ENCODE peak calls at places on chromosomes 7 and 10, in seven cellular contexts. A is SK-N-SH, U is HCT116, X is K562, Y is HepG2, R is H1, M is GM12878. J is an unnamed sample.

GRCh38 chr10:15333909-15334649 is 37.0 kb downstream of the FAM171A1 start:
- DNase-seq in A (peak; percentile 33), U (no peak), X (no peak), Y (peak; percentile 96), R (no peak), M (no peak), J (no peak)

GRCh38 chr10:44008270-44008916 is 359.7 kb upstream of the ZNF32 start:
- DNase-seq in A (no peak), U (no peak), X (no peak), Y (no peak), R (no peak), M (peak; percentile 65), J (no peak)

GRCh38 chr7:19215421-19215820 is 70.2 kb upstream of the FERD3L start:
- DNase-seq in A (no peak), U (no peak), X (no peak), Y (no peak), R (no peak), M (no peak), J (no peak)

GRCh38 chr10:43576062-43576461 is 1.6 kb upstream of the ZNF239 start:
- DNase-seq in A (no peak), U (no peak), X (no peak), Y (no peak), R (no peak), M (no peak), J (no peak)

GRCh38 chr10:76119515-76119914 is 688.1 kb downstream of the LRMDA start:
- DNase-seq in A (no peak), U (no peak), X (no peak), Y (no peak), R (no peak), M (no peak), J (no peak)

GRCh38 chr7:13476881-13477444 is 512.5 kb downstream of the ETV1 start:
- DNase-seq in A (no peak), U (no peak), X (no peak), Y (no peak), R (no peak), M (no peak), J (peak; percentile 41)

GRCh38 chr10:58152698-58153263 is 114.9 kb downstream of the IPMK start:
- DNase-seq in A (peak; percentile 41), U (peak; percentile 41), X (peak; percentile 41), Y (peak; percentile 51), R (peak; percentile 43), M (no peak), J (peak; percentile 28)

GRCh38 chr10:75235375-75236177 is at the start of gene COMTD1:
- DNase-seq in A (peak; percentile 95), U (peak; percentile 87), X (peak; percentile 96), Y (peak; percentile 87), R (peak; percentile 91), M (peak; percentile 47), J (peak; percentile 97)

GRCh38 chr7:133794490-133794889 is 332.6 kb upstream of the LRGUK start:
- DNase-seq in A (no peak), U (no peak), X (no peak), Y (no peak), R (no peak), M (no peak), J (no peak)

GRCh38 chr10:1369197-1369596 is 313.0 kb downstream of the WDR37 start:
- DNase-seq in A (peak; percentile 17), U (no peak), X (no peak), Y (no peak), R (no peak), M (no peak), J (no peak)

GRCh38 chr10:63410633-63411032 is 55.1 kb downstream of the JMJD1C start:
- DNase-seq in A (no peak), U (no peak), X (no peak), Y (no peak), R (no peak), M (no peak), J (no peak)

GRCh38 chr10:8306685-8307364 is 252.3 kb downstream of the GATA3 start:
- DNase-seq in A (no peak), U (no peak), X (no peak), Y (no peak), R (no peak), M (no peak), J (no peak)

GRCh38 chr10:49679480-49679893 is at the start of gene C10orf53:
- DNase-seq in A (peak; percentile 95), U (no peak), X (peak; percentile 86), Y (no peak), R (peak; percentile 33), M (no peak), J (peak; percentile 61)

GRCh38 chr7:137547477-137547876 is 203.9 kb upstream of the PTN start:
- DNase-seq in A (no peak), U (no peak), X (no peak), Y (no peak), R (no peak), M (no peak), J (no peak)

GRCh38 chr7:16007911-16008310 is 321.4 kb upstream of the MEOX2 start:
- DNase-seq in A (no peak), U (no peak), X (no peak), Y (no peak), R (no peak), M (no peak), J (no peak)

GRCh38 chr10:80260295-80261243 is 28.9 kb downstream of the MAT1A start:
- DNase-seq in A (peak; percentile 74), U (no peak), X (peak; percentile 68), Y (peak; percentile 48), R (no peak), M (no peak), J (peak; percentile 39)

GRCh38 chr7:66099551-66100407 is 14.9 kb upstream of the CRCP start:
- DNase-seq in A (no peak), U (peak; percentile 86), X (peak; percentile 50), Y (no peak), R (peak; percentile 51), M (no peak), J (peak; percentile 40)

GRCh38 chr10:35208536-35208935 is 81.9 kb downstream of the CREM start:
- DNase-seq in A (no peak), U (no peak), X (no peak), Y (no peak), R (no peak), M (no peak), J (no peak)

GRCh38 chr10:97353945-97354344 is 19.4 kb upstream of the FRAT2 start:
- DNase-seq in A (no peak), U (no peak), X (no peak), Y (no peak), R (no peak), M (no peak), J (no peak)

GRCh38 chr7:99314504-99314903 is 11.2 kb upstream of the ARPC1A start:
- DNase-seq in A (no peak), U (no peak), X (no peak), Y (no peak), R (no peak), M (peak; percentile 15), J (no peak)

GRCh38 chr10:132392811-132393694 is 3.9 kb upstream of the PWWP2B start:
- DNase-seq in A (no peak), U (no peak), X (no peak), Y (no peak), R (no peak), M (no peak), J (no peak)

GRCh38 chr10:6141296-6142151 is 52.7 kb downstream of the RBM17 start:
- DNase-seq in A (peak; percentile 45), U (no peak), X (peak; percentile 46), Y (no peak), R (no peak), M (peak; percentile 73), J (peak; percentile 86)

GRCh38 chr10:119675483-119676170 is 24.4 kb downstream of the BAG3 start:
- DNase-seq in A (no peak), U (no peak), X (no peak), Y (no peak), R (no peak), M (no peak), J (no peak)

GRCh38 chr10:115063702-115064479 is 29.3 kb upstream of the ATRNL1 start:
- DNase-seq in A (peak; percentile 41), U (no peak), X (no peak), Y (no peak), R (no peak), M (no peak), J (no peak)
- TF ChIP-seq JUND in A (no peak), U (no peak), X (no peak), Y (no peak), R (no peak), M (no peak), J (no peak)

DNA sequence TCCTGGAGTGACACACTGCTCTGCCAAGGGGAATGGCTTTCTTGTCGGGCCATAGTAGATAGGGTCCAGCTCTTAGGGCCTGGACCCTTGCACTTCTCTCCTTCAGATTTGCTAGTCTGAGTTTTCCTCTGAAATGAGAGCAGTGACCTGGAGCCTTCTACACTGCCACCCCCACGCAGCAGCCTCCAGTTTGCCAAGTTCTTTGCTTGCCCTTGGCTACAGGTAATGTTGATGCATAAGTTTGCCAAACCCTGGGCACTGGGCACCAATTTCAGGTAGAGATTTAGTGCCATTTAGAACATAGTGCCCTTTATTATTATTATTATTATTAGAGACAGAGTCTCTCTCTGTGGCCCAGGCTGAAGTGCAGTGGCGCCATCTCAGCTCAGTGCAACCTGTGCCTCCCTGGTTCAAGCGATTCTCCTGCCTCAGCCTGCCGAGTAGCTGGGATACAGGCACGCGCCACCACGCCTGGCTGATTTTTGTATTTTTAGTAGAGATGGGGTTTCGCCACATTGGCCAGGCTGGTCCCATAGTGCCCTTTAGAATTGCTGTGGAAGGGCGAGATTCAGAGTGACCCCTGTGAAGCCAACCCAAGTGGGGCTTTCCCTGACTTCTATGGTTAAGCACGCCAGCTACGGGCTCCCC is 14.5 kb downstream of the EEPD1 start:
- DNase-seq in A (no peak), U (no peak), X (no peak), Y (no peak), R (no peak), M (no peak), J (no peak)
- TF ChIP-seq JUND in A (no peak), U (no peak), X (no peak), Y (no peak), R (no peak), M (no peak), J (no peak)

DNA sequence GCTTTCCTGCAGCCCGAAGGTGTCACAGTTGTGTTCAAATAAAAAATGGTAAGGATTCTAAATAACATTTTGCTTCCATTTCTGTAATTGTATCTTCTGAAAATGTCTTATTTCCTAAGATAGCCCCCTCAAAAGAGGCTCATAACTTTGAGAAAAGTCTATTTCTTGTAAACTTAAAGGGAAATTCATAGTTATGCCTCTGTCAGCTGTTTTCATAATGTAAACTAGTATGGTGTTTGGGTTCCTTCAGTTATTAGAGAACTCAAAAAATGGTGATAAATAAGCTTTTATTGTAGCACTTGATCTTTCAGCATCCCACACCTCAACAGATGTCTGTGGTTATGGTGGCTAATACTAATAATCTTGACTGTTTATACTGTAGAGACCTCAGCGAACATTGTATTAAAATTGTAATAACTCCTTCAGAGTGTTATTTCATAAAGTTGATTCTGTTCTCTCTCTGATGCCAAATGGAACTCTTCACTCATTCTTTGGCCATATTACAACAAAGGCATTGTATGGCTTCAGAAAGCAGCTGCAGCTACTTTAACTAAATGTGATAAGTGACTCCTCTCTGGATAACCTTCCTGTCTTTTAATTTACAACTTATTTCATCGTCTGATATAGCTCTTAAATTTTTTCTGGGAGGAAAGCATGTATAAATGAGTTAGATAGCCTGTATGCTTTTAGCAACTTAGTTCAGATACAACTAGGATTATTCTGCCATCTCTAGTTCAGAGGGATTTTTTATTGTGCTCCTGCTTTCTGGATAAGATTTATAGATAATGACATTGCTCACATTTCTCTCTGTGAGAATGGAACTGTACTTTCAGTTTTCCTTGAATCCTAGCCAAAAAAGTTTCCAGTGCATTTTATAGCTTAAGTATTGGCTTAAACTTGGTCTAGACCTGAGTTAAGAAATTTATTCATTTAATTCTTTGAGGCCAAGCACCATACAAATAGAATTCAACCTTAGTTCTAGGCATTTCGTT is 57.4 kb downstream of the KLHDC10 start:
- DNase-seq in A (no peak), U (no peak), X (no peak), Y (no peak), R (no peak), M (no peak), J (no peak)
- TF ChIP-seq JUND in A (no peak), U (no peak), X (no peak), Y (no peak), R (no peak), M (no peak), J (no peak)

GRCh38 chr10:52318822-52319464 is 4.9 kb downstream of the DKK1 start:
- DNase-seq in A (no peak), U (peak; percentile 93), X (no peak), Y (peak; percentile 69), R (no peak), M (no peak), J (no peak)
- TF ChIP-seq JUND in A (peak; percentile 99), U (peak; percentile 99), X (no peak), Y (no peak), R (no peak), M (no peak), J (no peak)